ENCODE peak calls at places on chromosomes 1 and 21, in ten cellular contexts. One of them, this sample, is unnamed.

GRCh38 chr1:185816460-185816859 is 82.3 kb downstream of the HMCN1 start:
- DNase-seq in cardiac muscle cell: peak; percentile 79
- DNase-seq in neural crest cell: no peak
- DNase-seq in RWPE1: no peak
- DNase-seq in bronchial epithelial cell: peak; percentile 12
- DNase-seq in fibroblast of lung: peak; percentile 47
- DNase-seq in endothelial cell: no peak
- DNase-seq in kidney: no peak
- DNase-seq in tibial artery: no peak
- DNase-seq in brain microvascular endothelial cell: no peak
- DNase-seq in this sample: no peak

GRCh38 chr1:173056355-173056754 is 5.6 kb upstream of the TNFSF18 start:
- DNase-seq in endothelial cell: no peak
- DNase-seq in brain microvascular endothelial cell: no peak
- DNase-seq in tibial artery: no peak
- DNase-seq in RWPE1: peak; percentile 36
- DNase-seq in cardiac muscle cell: no peak
- DNase-seq in neural crest cell: no peak
- DNase-seq in kidney: no peak
- DNase-seq in fibroblast of lung: no peak
- DNase-seq in bronchial epithelial cell: peak; percentile 93
- DNase-seq in this sample: no peak

GRCh38 chr1:228367798-228368791 is 38.5 kb downstream of the TRIM11 start:
- DNase-seq in bronchial epithelial cell: peak; percentile 14
- DNase-seq in tibial artery: peak; percentile 20
- DNase-seq in endothelial cell: no peak
- DNase-seq in RWPE1: no peak
- DNase-seq in brain microvascular endothelial cell: no peak
- DNase-seq in kidney: peak; percentile 74
- DNase-seq in fibroblast of lung: no peak
- DNase-seq in cardiac muscle cell: no peak
- DNase-seq in neural crest cell: no peak
- DNase-seq in this sample: peak; percentile 81

GRCh38 chr1:155069551-155070391 is 6.2 kb downstream of the EFNA4 start:
- DNase-seq in RWPE1: no peak
- DNase-seq in endothelial cell: no peak
- DNase-seq in tibial artery: no peak
- DNase-seq in bronchial epithelial cell: no peak
- DNase-seq in brain microvascular endothelial cell: no peak
- DNase-seq in kidney: no peak
- DNase-seq in cardiac muscle cell: no peak
- DNase-seq in neural crest cell: no peak
- DNase-seq in fibroblast of lung: no peak
- DNase-seq in this sample: no peak

GRCh38 chr21:17200250-17200649 is 312.6 kb upstream of the CXADR start:
- DNase-seq in endothelial cell: no peak
- DNase-seq in fibroblast of lung: no peak
- DNase-seq in kidney: no peak
- DNase-seq in bronchial epithelial cell: no peak
- DNase-seq in tibial artery: no peak
- DNase-seq in neural crest cell: no peak
- DNase-seq in cardiac muscle cell: no peak
- DNase-seq in RWPE1: no peak
- DNase-seq in brain microvascular endothelial cell: no peak
- DNase-seq in this sample: no peak

GRCh38 chr21:40841524-40842196 is 5.3 kb downstream of the DSCAM start:
- DNase-seq in endothelial cell: peak; percentile 63
- DNase-seq in neural crest cell: peak; percentile 57
- DNase-seq in tibial artery: peak; percentile 28
- DNase-seq in brain microvascular endothelial cell: no peak
- DNase-seq in bronchial epithelial cell: peak; percentile 54
- DNase-seq in kidney: peak; percentile 73
- DNase-seq in RWPE1: no peak
- DNase-seq in cardiac muscle cell: no peak
- DNase-seq in fibroblast of lung: peak; percentile 40
- DNase-seq in this sample: no peak

GRCh38 chr1:27011058-27011764 is 1.4 kb downstream of the TENT5B start:
- DNase-seq in brain microvascular endothelial cell: peak; percentile 79
- DNase-seq in bronchial epithelial cell: peak; percentile 88
- DNase-seq in RWPE1: peak; percentile 98
- DNase-seq in tibial artery: peak; percentile 53
- DNase-seq in fibroblast of lung: peak; percentile 92
- DNase-seq in cardiac muscle cell: peak; percentile 93
- DNase-seq in neural crest cell: no peak
- DNase-seq in endothelial cell: peak; percentile 36
- DNase-seq in kidney: peak; percentile 95
- DNase-seq in this sample: no peak

GRCh38 chr21:41692216-41692615 is 74.6 kb downstream of the RIPK4 start:
- DNase-seq in cardiac muscle cell: no peak
- DNase-seq in bronchial epithelial cell: no peak
- DNase-seq in endothelial cell: no peak
- DNase-seq in neural crest cell: no peak
- DNase-seq in brain microvascular endothelial cell: no peak
- DNase-seq in kidney: no peak
- DNase-seq in RWPE1: no peak
- DNase-seq in fibroblast of lung: no peak
- DNase-seq in tibial artery: no peak
- DNase-seq in this sample: no peak

GRCh38 chr1:42658880-42659337 is 686 bp downstream of the PPIH start:
- DNase-seq in cardiac muscle cell: peak; percentile 18
- DNase-seq in bronchial epithelial cell: peak; percentile 29
- DNase-seq in fibroblast of lung: peak; percentile 33
- DNase-seq in endothelial cell: no peak
- DNase-seq in tibial artery: no peak
- DNase-seq in kidney: no peak
- DNase-seq in neural crest cell: peak; percentile 7
- DNase-seq in brain microvascular endothelial cell: peak; percentile 31
- DNase-seq in RWPE1: no peak
- DNase-seq in this sample: no peak

GRCh38 chr1:70992521-70992920 is 55.1 kb downstream of the PTGER3 start:
- DNase-seq in brain microvascular endothelial cell: no peak
- DNase-seq in endothelial cell: no peak
- DNase-seq in cardiac muscle cell: no peak
- DNase-seq in fibroblast of lung: no peak
- DNase-seq in tibial artery: no peak
- DNase-seq in neural crest cell: no peak
- DNase-seq in bronchial epithelial cell: no peak
- DNase-seq in kidney: no peak
- DNase-seq in RWPE1: no peak
- DNase-seq in this sample: no peak

GRCh38 chr1:227351443-227351842 is 33.2 kb upstream of the CDC42BPA start:
- DNase-seq in fibroblast of lung: peak; percentile 60
- DNase-seq in tibial artery: no peak
- DNase-seq in bronchial epithelial cell: peak; percentile 64
- DNase-seq in RWPE1: peak; percentile 53
- DNase-seq in endothelial cell: no peak
- DNase-seq in cardiac muscle cell: peak; percentile 58
- DNase-seq in neural crest cell: no peak
- DNase-seq in kidney: no peak
- DNase-seq in brain microvascular endothelial cell: no peak
- DNase-seq in this sample: no peak

GRCh38 chr1:2611034-2611501 is 21.7 kb downstream of the MMEL1 start:
- DNase-seq in bronchial epithelial cell: no peak
- DNase-seq in cardiac muscle cell: peak; percentile 12
- DNase-seq in fibroblast of lung: peak; percentile 7
- DNase-seq in RWPE1: peak; percentile 70
- DNase-seq in tibial artery: no peak
- DNase-seq in endothelial cell: peak; percentile 38
- DNase-seq in neural crest cell: peak; percentile 50
- DNase-seq in brain microvascular endothelial cell: no peak
- DNase-seq in kidney: peak; percentile 79
- DNase-seq in this sample: peak; percentile 92

GRCh38 chr1:216566809-216567208 is 143.6 kb upstream of the USH2A start:
- DNase-seq in tibial artery: no peak
- DNase-seq in brain microvascular endothelial cell: peak; percentile 26
- DNase-seq in endothelial cell: no peak
- DNase-seq in bronchial epithelial cell: peak; percentile 31
- DNase-seq in cardiac muscle cell: peak; percentile 52
- DNase-seq in kidney: no peak
- DNase-seq in neural crest cell: no peak
- DNase-seq in fibroblast of lung: peak; percentile 8
- DNase-seq in RWPE1: no peak
- DNase-seq in this sample: no peak
- TF ChIP-seq CTCF in tibial artery: no peak
- TF ChIP-seq CTCF in brain microvascular endothelial cell: peak; percentile 61
- TF ChIP-seq CTCF in endothelial cell: no peak
- TF ChIP-seq CTCF in bronchial epithelial cell: peak; percentile 31
- TF ChIP-seq CTCF in cardiac muscle cell: peak; percentile 51
- TF ChIP-seq CTCF in kidney: no peak
- TF ChIP-seq CTCF in neural crest cell: peak; percentile 49
- TF ChIP-seq CTCF in fibroblast of lung: peak; percentile 34
- TF ChIP-seq CTCF in RWPE1: no peak
- TF ChIP-seq CTCF in this sample: peak; percentile 76

DNA sequence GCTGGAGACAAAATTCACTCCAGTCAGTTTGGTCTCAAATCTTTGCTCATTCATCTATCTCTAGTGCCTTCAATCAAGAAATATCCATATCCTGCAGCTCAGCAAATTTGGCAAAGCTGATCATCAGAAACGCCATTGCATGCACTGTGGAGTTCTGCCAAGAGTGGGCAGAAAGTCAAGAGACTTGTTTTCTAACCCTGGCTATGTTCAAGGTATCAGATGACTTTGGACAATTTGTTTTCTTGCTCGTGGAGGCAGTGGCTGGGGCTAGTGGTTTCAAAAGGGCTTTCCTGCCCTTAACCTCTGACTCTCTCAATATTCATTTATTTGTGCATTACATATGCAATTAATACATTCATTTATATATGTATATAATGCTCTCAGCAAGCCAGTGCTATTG is 12.8 kb upstream of the LRRC52 start:
- DNase-seq in endothelial cell: no peak
- DNase-seq in RWPE1: no peak
- DNase-seq in brain microvascular endothelial cell: no peak
- DNase-seq in tibial artery: no peak
- DNase-seq in fibroblast of lung: no peak
- DNase-seq in neural crest cell: no peak
- DNase-seq in kidney: no peak
- DNase-seq in cardiac muscle cell: no peak
- DNase-seq in bronchial epithelial cell: no peak
- DNase-seq in this sample: no peak
- TF ChIP-seq CTCF in endothelial cell: no peak
- TF ChIP-seq CTCF in RWPE1: no peak
- TF ChIP-seq CTCF in brain microvascular endothelial cell: no peak
- TF ChIP-seq CTCF in tibial artery: no peak
- TF ChIP-seq CTCF in fibroblast of lung: no peak
- TF ChIP-seq CTCF in neural crest cell: no peak
- TF ChIP-seq CTCF in kidney: no peak
- TF ChIP-seq CTCF in cardiac muscle cell: no peak
- TF ChIP-seq CTCF in bronchial epithelial cell: no peak
- TF ChIP-seq CTCF in this sample: no peak

GRCh38 chr21:19123525-19123924 is 719.9 kb upstream of the TMPRSS15 start:
- DNase-seq in neural crest cell: no peak
- DNase-seq in RWPE1: no peak
- DNase-seq in bronchial epithelial cell: no peak
- DNase-seq in tibial artery: no peak
- DNase-seq in cardiac muscle cell: no peak
- DNase-seq in fibroblast of lung: no peak
- DNase-seq in brain microvascular endothelial cell: no peak
- DNase-seq in kidney: no peak
- DNase-seq in endothelial cell: no peak
- DNase-seq in this sample: no peak

GRCh38 chr21:19120591-19120990 is 717.0 kb upstream of the TMPRSS15 start:
- DNase-seq in kidney: no peak
- DNase-seq in bronchial epithelial cell: no peak
- DNase-seq in fibroblast of lung: no peak
- DNase-seq in endothelial cell: no peak
- DNase-seq in RWPE1: no peak
- DNase-seq in tibial artery: no peak
- DNase-seq in neural crest cell: no peak
- DNase-seq in brain microvascular endothelial cell: no peak
- DNase-seq in cardiac muscle cell: no peak
- DNase-seq in this sample: no peak

GRCh38 chr21:19122371-19122770 is 718.8 kb upstream of the TMPRSS15 start:
- DNase-seq in tibial artery: no peak
- DNase-seq in fibroblast of lung: no peak
- DNase-seq in RWPE1: no peak
- DNase-seq in kidney: no peak
- DNase-seq in brain microvascular endothelial cell: no peak
- DNase-seq in neural crest cell: no peak
- DNase-seq in endothelial cell: no peak
- DNase-seq in bronchial epithelial cell: no peak
- DNase-seq in cardiac muscle cell: no peak
- DNase-seq in this sample: no peak

GRCh38 chr21:19123053-19123452 is 719.5 kb upstream of the TMPRSS15 start:
- DNase-seq in bronchial epithelial cell: no peak
- DNase-seq in cardiac muscle cell: no peak
- DNase-seq in RWPE1: no peak
- DNase-seq in kidney: no peak
- DNase-seq in tibial artery: no peak
- DNase-seq in fibroblast of lung: no peak
- DNase-seq in brain microvascular endothelial cell: no peak
- DNase-seq in neural crest cell: no peak
- DNase-seq in endothelial cell: no peak
- DNase-seq in this sample: no peak
- TF ChIP-seq CTCF in bronchial epithelial cell: no peak
- TF ChIP-seq CTCF in cardiac muscle cell: no peak
- TF ChIP-seq CTCF in RWPE1: no peak
- TF ChIP-seq CTCF in kidney: no peak
- TF ChIP-seq CTCF in tibial artery: no peak
- TF ChIP-seq CTCF in fibroblast of lung: no peak
- TF ChIP-seq CTCF in brain microvascular endothelial cell: no peak
- TF ChIP-seq CTCF in neural crest cell: no peak
- TF ChIP-seq CTCF in endothelial cell: no peak
- TF ChIP-seq CTCF in this sample: no peak

GRCh38 chr1:203167026-203167912 is 8.4 kb downstream of the MYBPH start:
- DNase-seq in bronchial epithelial cell: no peak
- DNase-seq in RWPE1: no peak
- DNase-seq in cardiac muscle cell: no peak
- DNase-seq in tibial artery: no peak
- DNase-seq in fibroblast of lung: no peak
- DNase-seq in endothelial cell: no peak
- DNase-seq in neural crest cell: no peak
- DNase-seq in brain microvascular endothelial cell: no peak
- DNase-seq in kidney: peak; percentile 67
- DNase-seq in this sample: no peak

GRCh38 chr1:203167913-203168200 is 7.8 kb downstream of the MYBPH start:
- DNase-seq in RWPE1: no peak
- DNase-seq in cardiac muscle cell: no peak
- DNase-seq in endothelial cell: no peak
- DNase-seq in kidney: peak; percentile 43
- DNase-seq in bronchial epithelial cell: no peak
- DNase-seq in neural crest cell: no peak
- DNase-seq in tibial artery: no peak
- DNase-seq in brain microvascular endothelial cell: no peak
- DNase-seq in fibroblast of lung: no peak
- DNase-seq in this sample: no peak

GRCh38 chr1:203165101-203165799 is 10.4 kb downstream of the MYBPH start:
- DNase-seq in neural crest cell: no peak
- DNase-seq in cardiac muscle cell: no peak
- DNase-seq in endothelial cell: no peak
- DNase-seq in RWPE1: no peak
- DNase-seq in tibial artery: no peak
- DNase-seq in brain microvascular endothelial cell: no peak
- DNase-seq in bronchial epithelial cell: no peak
- DNase-seq in kidney: peak; percentile 55
- DNase-seq in fibroblast of lung: no peak
- DNase-seq in this sample: no peak

GRCh38 chr1:203165800-203166161 is 9.8 kb downstream of the MYBPH start:
- DNase-seq in kidney: peak; percentile 20
- DNase-seq in brain microvascular endothelial cell: no peak
- DNase-seq in bronchial epithelial cell: no peak
- DNase-seq in endothelial cell: no peak
- DNase-seq in neural crest cell: no peak
- DNase-seq in tibial artery: no peak
- DNase-seq in cardiac muscle cell: no peak
- DNase-seq in fibroblast of lung: no peak
- DNase-seq in RWPE1: no peak
- DNase-seq in this sample: no peak

GRCh38 chr1:203166192-203166940 is 9.3 kb downstream of the MYBPH start:
- DNase-seq in neural crest cell: no peak
- DNase-seq in kidney: peak; percentile 66
- DNase-seq in cardiac muscle cell: no peak
- DNase-seq in tibial artery: no peak
- DNase-seq in bronchial epithelial cell: peak; percentile 35
- DNase-seq in RWPE1: peak; percentile 46
- DNase-seq in endothelial cell: no peak
- DNase-seq in brain microvascular endothelial cell: no peak
- DNase-seq in fibroblast of lung: no peak
- DNase-seq in this sample: no peak
- TF ChIP-seq CTCF in neural crest cell: no peak
- TF ChIP-seq CTCF in kidney: peak; percentile 35
- TF ChIP-seq CTCF in cardiac muscle cell: peak; percentile 21
- TF ChIP-seq CTCF in tibial artery: no peak
- TF ChIP-seq CTCF in bronchial epithelial cell: peak; percentile 58
- TF ChIP-seq CTCF in RWPE1: no peak
- TF ChIP-seq CTCF in endothelial cell: no peak
- TF ChIP-seq CTCF in brain microvascular endothelial cell: peak; percentile 32
- TF ChIP-seq CTCF in fibroblast of lung: no peak
- TF ChIP-seq CTCF in this sample: peak; percentile 8